ENCODE peak calls at places on chromosomes 11 and 22, in five cellular contexts. Q is mammary epithelial cell; F is DMS153; R is left cardiac atrium; W is activated naive CD4-positive, alpha-beta T cell treated with anti-CD3 and anti-CD28 coated beads, Interleukin-2, amount 50 U/mL, for 16 hours. E is an unnamed sample.

GRCh38 chr11:12066799-12067508 is 43.4 kb upstream of the MICAL2 start:
- DNase-seq in Q (peak; percentile 49), F (peak; percentile 56), R (no peak), W (no peak), E (peak; percentile 35)

GRCh38 chr11:69614085-69614484 is 26.9 kb upstream of the CCND1 start:
- DNase-seq in Q (no peak), F (no peak), R (no peak), W (no peak), E (no peak)

GRCh38 chr11:111633756-111634362 is 31.6 kb downstream of the SIK2 start:
- DNase-seq in Q (peak; percentile 77), F (no peak), R (no peak), W (no peak), E (no peak)

GRCh38 chr22:50731811-50732624 is 6.0 kb upstream of the ACR start:
- DNase-seq in Q (peak; percentile 40), F (no peak), R (peak; percentile 51), W (peak; percentile 54), E (peak; percentile 55)

GRCh38 chr11:128367573-128367972 is 219.8 kb downstream of the ETS1 start:
- DNase-seq in Q (no peak), F (no peak), R (no peak), W (no peak), E (no peak)

GRCh38 chr11:71075116-71075720 is 177.2 kb downstream of the SHANK2 start:
- DNase-seq in Q (no peak), F (no peak), R (no peak), W (no peak), E (no peak)

GRCh38 chr11:125413226-125413625 is 82.8 kb downstream of the FEZ1 start:
- DNase-seq in Q (no peak), F (no peak), R (peak; percentile 5), W (no peak), E (no peak)

GRCh38 chr11:133711545-133711944 is 133.8 kb downstream of the SPATA19 start:
- DNase-seq in Q (no peak), F (no peak), R (no peak), W (no peak), E (no peak)

GRCh38 chr22:25823276-25823675 is 81.3 kb downstream of the MYO18B start:
- DNase-seq in Q (no peak), F (no peak), R (no peak), W (no peak), E (no peak)

GRCh38 chr11:132898021-132898420 is 634.3 kb downstream of the OPCML start:
- DNase-seq in Q (peak; percentile 35), F (peak; percentile 64), R (no peak), W (no peak), E (no peak)

GRCh38 chr22:25406510-25407210 is 157.8 kb upstream of the GRK3 start:
- DNase-seq in Q (no peak), F (no peak), R (no peak), W (no peak), E (no peak)

GRCh38 chr22:35258144-35258988 is 1.1 kb downstream of the HMGXB4 start:
- DNase-seq in Q (peak; percentile 21), F (no peak), R (no peak), W (no peak), E (peak; percentile 30)

GRCh38 chr11:98561877-98562395 is 458.8 kb upstream of the CNTN5 start:
- DNase-seq in Q (peak; percentile 14), F (no peak), R (no peak), W (no peak), E (no peak)

GRCh38 chr11:1160231-1161101 is 2.7 kb downstream of the MUC5AC start:
- DNase-seq in Q (no peak), F (no peak), R (no peak), W (no peak), E (no peak)

GRCh38 chr11:121105063-121105480 is 4.0 kb downstream of the TECTA start:
- DNase-seq in Q (no peak), F (no peak), R (peak; percentile 44), W (no peak), E (peak; percentile 75)

GRCh38 chr22:44667829-44668189 is 34.2 kb upstream of the PRR5 start:
- DNase-seq in Q (no peak), F (no peak), R (no peak), W (peak; percentile 38), E (no peak)

GRCh38 chr11:45661417-45662055 is 3.9 kb downstream of the CHST1 start:
- DNase-seq in Q (no peak), F (no peak), R (no peak), W (no peak), E (no peak)

GRCh38 chr11:67384851-67385366 is 6.9 kb upstream of the RAD9A start:
- DNase-seq in Q (peak; percentile 76), F (no peak), R (no peak), W (no peak), E (no peak)

GRCh38 chr11:15688351-15688792 is 573.6 kb downstream of the INSC start:
- DNase-seq in Q (peak; percentile 55), F (no peak), R (peak; percentile 79), W (no peak), E (peak; percentile 94)

GRCh38 chr11:86291466-86292262 is 10.4 kb upstream of the HIKESHI start:
- DNase-seq in Q (peak; percentile 70), F (no peak), R (peak; percentile 37), W (peak; percentile 76), E (peak; percentile 63)

GRCh38 chr22:40036591-40037225 is 42.0 kb downstream of the FAM83F start:
- DNase-seq in Q (no peak), F (no peak), R (peak; percentile 55), W (peak; percentile 53), E (peak; percentile 85)

GRCh38 chr22:30574095-30574981 is at the start of gene GAL3ST1:
- DNase-seq in Q (no peak), F (no peak), R (no peak), W (no peak), E (no peak)

GRCh38 chr11:1912314-1912878 is 7.1 kb upstream of the TNNT3 start:
- DNase-seq in Q (no peak), F (no peak), R (no peak), W (no peak), E (no peak)

GRCh38 chr22:29158546-29158945 is 47.1 kb upstream of the EMID1 start:
- DNase-seq in Q (no peak), F (no peak), R (no peak), W (no peak), E (no peak)

E was measured in cardiac muscle cell.